ENCODE peak calls at places on chromosomes 16 and 17, in nine cellular contexts. I is nephron progenitor cell; A is mesothelial cell of epicardium; S is A549; P is CD4-positive, alpha-beta T cell; Q is osteoblast; L is PC-3; M is heart left ventricle; N is Calu3. J is an unnamed sample.

GRCh38 chr16:26186221-26186620 is 494.5 kb downstream of the HS3ST4 start:
- DNase-seq in I (no peak), A (no peak), S (no peak), P (no peak), Q (no peak), L (no peak), M (no peak), N (no peak), J (no peak)

GRCh38 chr17:10316986-10317834 is 55.6 kb downstream of the MYH13 start:
- DNase-seq in I (peak; percentile 65), A (no peak), S (peak; percentile 50), P (no peak), Q (no peak), L (peak; percentile 23), M (peak; percentile 57), N (no peak), J (no peak)

GRCh38 chr17:35614835-35615234 is 27.7 kb downstream of the AP2B1 start:
- DNase-seq in I (no peak), A (no peak), S (no peak), P (no peak), Q (no peak), L (no peak), M (no peak), N (no peak), J (no peak)

GRCh38 chr16:86925067-86925791 is 346.9 kb downstream of the FOXL1 start:
- DNase-seq in I (peak; percentile 78), A (no peak), S (no peak), P (no peak), Q (peak; percentile 96), L (no peak), M (no peak), N (no peak), J (no peak)

GRCh38 chr16:81739503-81739902 is 39.6 kb upstream of the PLCG2 start:
- DNase-seq in I (no peak), A (no peak), S (no peak), P (no peak), Q (no peak), L (no peak), M (no peak), N (no peak), J (no peak)

GRCh38 chr17:45936610-45937009 is 42.3 kb downstream of the MAPT start:
- DNase-seq in I (no peak), A (no peak), S (no peak), P (no peak), Q (no peak), L (no peak), M (no peak), N (no peak), J (no peak)

GRCh38 chr17:4771519-4772234 is at the start of gene TM4SF5:
- DNase-seq in I (no peak), A (no peak), S (no peak), P (no peak), Q (no peak), L (peak; percentile 28), M (no peak), N (peak; percentile 34), J (peak; percentile 60)

GRCh38 chr17:27898096-27898495 is 4.9 kb upstream of the LYRM9 start:
- DNase-seq in I (no peak), A (no peak), S (no peak), P (no peak), Q (no peak), L (no peak), M (no peak), N (no peak), J (no peak)

GRCh38 chr17:51166987-51167931 is 1.0 kb downstream of the NME2 start:
- DNase-seq in I (peak; percentile 81), A (peak; percentile 51), S (peak; percentile 95), P (peak; percentile 46), Q (peak; percentile 97), L (peak; percentile 70), M (peak; percentile 46), N (peak; percentile 89), J (no peak)
- TF ChIP-seq CTCF in I (peak; percentile 82), A (peak; percentile 77), S (peak; percentile 86), P (peak; percentile 87), Q (peak; percentile 62), L (peak; percentile 91), M (peak; percentile 68), N (peak; percentile 98), J (peak; percentile 92)

DNA sequence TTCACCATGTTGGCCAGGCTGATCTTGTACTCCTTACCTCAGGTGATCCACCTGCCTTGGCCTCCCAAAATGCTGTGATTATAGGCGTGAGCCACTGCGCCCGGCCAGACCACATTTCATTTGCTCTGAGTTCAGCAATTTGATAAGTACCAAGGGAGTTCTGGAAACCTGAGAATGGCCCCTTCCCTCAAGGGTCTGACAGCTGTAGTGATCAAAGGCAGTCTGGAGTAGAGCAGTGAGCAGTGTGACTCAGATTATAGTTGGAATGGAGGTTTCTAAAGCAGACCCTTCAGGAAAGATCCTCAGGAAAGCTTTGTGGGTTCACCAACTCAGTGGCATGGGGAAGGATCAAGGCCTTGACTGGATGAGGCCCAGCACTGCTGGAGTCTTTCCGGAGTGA is 7.1 kb downstream of the PSKH1 start:
- DNase-seq in I (no peak), A (no peak), S (no peak), P (no peak), Q (no peak), L (no peak), M (no peak), N (no peak), J (no peak)
- TF ChIP-seq CTCF in I (no peak), A (no peak), S (no peak), P (no peak), Q (no peak), L (no peak), M (no peak), N (no peak), J (no peak)

GRCh38 chr17:49548506-49549310 is 27.0 kb upstream of the NXPH3 start:
- DNase-seq in I (no peak), A (no peak), S (peak; percentile 64), P (no peak), Q (peak; percentile 95), L (peak; percentile 62), M (peak; percentile 57), N (peak; percentile 79), J (no peak)
- TF ChIP-seq CTCF in I (peak; percentile 28), A (no peak), S (peak; percentile 60), P (no peak), Q (peak; percentile 83), L (peak; percentile 91), M (peak; percentile 61), N (peak; percentile 69), J (peak; percentile 81)

DNA sequence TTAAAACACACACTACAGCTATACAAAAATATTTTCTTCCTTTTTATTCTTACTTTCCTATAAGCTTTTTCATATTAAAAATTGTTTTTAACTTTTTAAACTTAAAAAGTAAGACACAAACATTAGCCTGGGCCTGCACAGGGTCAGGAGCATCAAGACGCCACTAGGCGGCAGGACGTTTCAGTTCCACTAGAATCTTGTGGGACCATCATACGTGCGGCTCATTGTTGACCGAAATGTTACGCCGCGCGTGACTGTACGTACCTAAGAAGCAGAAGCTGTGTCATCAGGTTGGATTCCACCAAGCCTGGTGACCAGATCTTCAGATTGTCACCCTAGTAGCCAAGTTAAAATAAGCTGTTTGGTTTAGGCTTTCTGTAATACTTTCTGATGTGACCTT is 47.1 kb downstream of the USP10 start:
- DNase-seq in I (no peak), A (no peak), S (no peak), P (no peak), Q (no peak), L (no peak), M (no peak), N (no peak), J (no peak)
- TF ChIP-seq CTCF in I (peak; percentile 33), A (no peak), S (peak; percentile 29), P (no peak), Q (peak; percentile 45), L (peak; percentile 53), M (peak; percentile 14), N (peak; percentile 19), J (peak; percentile 65)

DNA sequence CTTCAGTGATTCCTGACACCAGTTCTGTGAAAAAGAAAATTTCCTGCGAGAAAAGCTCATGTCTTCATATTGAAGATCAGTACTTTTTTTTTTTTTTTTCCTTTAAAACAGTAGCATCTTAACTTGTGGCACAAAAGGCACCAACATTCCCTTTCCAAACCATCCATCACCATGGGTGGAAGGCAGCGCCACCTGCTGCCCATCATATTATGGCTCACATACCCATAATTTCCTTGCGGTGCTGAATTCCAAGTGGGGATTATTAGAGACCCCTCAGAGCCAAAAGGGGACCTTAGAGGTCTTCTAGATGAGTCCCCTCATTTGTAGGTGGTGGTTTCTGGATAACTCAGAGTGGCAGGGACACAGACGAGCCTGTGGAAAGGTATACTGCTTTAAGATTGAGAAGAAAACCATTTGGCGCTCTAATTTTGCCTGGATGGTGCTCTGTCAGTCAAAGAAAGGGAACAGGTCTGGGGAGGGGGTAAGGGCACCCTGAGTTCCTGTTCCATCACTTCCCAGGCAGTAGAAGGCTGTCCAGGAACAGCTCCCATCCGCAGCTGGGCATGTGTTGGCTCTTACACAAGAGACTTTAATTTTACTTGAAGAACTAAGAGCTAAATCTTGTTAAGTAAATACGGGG is 7.9 kb upstream of the SOST start:
- DNase-seq in I (peak; percentile 72), A (no peak), S (peak; percentile 88), P (peak; percentile 40), Q (peak; percentile 90), L (peak; percentile 78), M (peak; percentile 56), N (peak; percentile 56), J (no peak)
- TF ChIP-seq CTCF in I (peak; percentile 75), A (peak; percentile 55), S (peak; percentile 96), P (peak; percentile 99), Q (peak; percentile 94), L (peak; percentile 98), M (peak; percentile 74), N (peak; percentile 83), J (peak; percentile 86)

GRCh38 chr16:79013004-79013403 is 587.5 kb downstream of the MAF start:
- DNase-seq in I (no peak), A (no peak), S (no peak), P (no peak), Q (no peak), L (no peak), M (no peak), N (no peak), J (no peak)
- TF ChIP-seq CTCF in I (no peak), A (no peak), S (no peak), P (no peak), Q (no peak), L (no peak), M (no peak), N (no peak), J (no peak)